ENCODE peak calls at places on chromosome 12, in six cellular contexts. One of them, this sample, is unnamed.

GRCh38 chr12:83052890-83053541 is 366.3 kb downstream of the TMTC2 start:
- DNase-seq in A549: no peak
- DNase-seq in stomach: no peak
- DNase-seq in right lobe of liver: no peak
- DNase-seq in uterus: no peak
- DNase-seq in sigmoid colon: no peak
- DNase-seq in this sample: no peak

GRCh38 chr12:43501705-43502104 is 50.3 kb downstream of the ADAMTS20 start:
- DNase-seq in sigmoid colon: no peak
- DNase-seq in right lobe of liver: no peak
- DNase-seq in uterus: no peak
- DNase-seq in A549: peak; percentile 33
- DNase-seq in stomach: no peak
- DNase-seq in this sample: no peak

GRCh38 chr12:128644664-128645296 is 179.0 kb downstream of the SLC15A4 start:
- DNase-seq in A549: peak; percentile 25
- DNase-seq in uterus: peak; percentile 19
- DNase-seq in sigmoid colon: no peak
- DNase-seq in stomach: peak; percentile 40
- DNase-seq in right lobe of liver: peak; percentile 47
- DNase-seq in this sample: peak; percentile 18

GRCh38 chr12:22395666-22396065 is 61.2 kb upstream of the ST8SIA1 start:
- DNase-seq in stomach: no peak
- DNase-seq in uterus: no peak
- DNase-seq in A549: no peak
- DNase-seq in sigmoid colon: no peak
- DNase-seq in right lobe of liver: no peak
- DNase-seq in this sample: no peak

GRCh38 chr12:25051583-25052190 is 102.8 kb upstream of the BCAT1 start:
- DNase-seq in sigmoid colon: no peak
- DNase-seq in uterus: no peak
- DNase-seq in right lobe of liver: no peak
- DNase-seq in stomach: no peak
- DNase-seq in A549: no peak
- DNase-seq in this sample: no peak

GRCh38 chr12:55842681-55843429 is at the start of gene MMP19:
- DNase-seq in uterus: peak; percentile 80
- DNase-seq in right lobe of liver: no peak
- DNase-seq in sigmoid colon: peak; percentile 76
- DNase-seq in A549: peak; percentile 21
- DNase-seq in stomach: no peak
- DNase-seq in this sample: no peak

GRCh38 chr12:97560766-97561165 is 98.2 kb downstream of the RMST start:
- DNase-seq in right lobe of liver: no peak
- DNase-seq in stomach: no peak
- DNase-seq in uterus: no peak
- DNase-seq in sigmoid colon: no peak
- DNase-seq in A549: no peak
- DNase-seq in this sample: no peak

GRCh38 chr12:99043319-99043914 is 398.3 kb downstream of the APAF1 start:
- DNase-seq in stomach: peak; percentile 61
- DNase-seq in right lobe of liver: peak; percentile 61
- DNase-seq in sigmoid colon: no peak
- DNase-seq in A549: peak; percentile 76
- DNase-seq in uterus: peak; percentile 15
- DNase-seq in this sample: peak; percentile 11

GRCh38 chr12:7959278-7960063 is 23.5 kb upstream of the SLC2A3 start:
- DNase-seq in A549: no peak
- DNase-seq in right lobe of liver: peak; percentile 47
- DNase-seq in sigmoid colon: no peak
- DNase-seq in stomach: no peak
- DNase-seq in uterus: no peak
- DNase-seq in this sample: no peak

GRCh38 chr12:127767631-127768030 is 499.3 kb upstream of the TMEM132C start:
- DNase-seq in stomach: no peak
- DNase-seq in right lobe of liver: no peak
- DNase-seq in sigmoid colon: no peak
- DNase-seq in uterus: no peak
- DNase-seq in A549: no peak
- DNase-seq in this sample: no peak

GRCh38 chr12:2959508-2960431 is 573 bp downstream of the TEAD4 start:
- DNase-seq in stomach: peak; percentile 30
- DNase-seq in uterus: peak; percentile 61
- DNase-seq in sigmoid colon: peak; percentile 77
- DNase-seq in right lobe of liver: no peak
- DNase-seq in A549: peak; percentile 67
- DNase-seq in this sample: peak; percentile 78

GRCh38 chr12:55938826-55939501 is 8.0 kb downstream of the DGKA start:
- DNase-seq in right lobe of liver: no peak
- DNase-seq in A549: no peak
- DNase-seq in uterus: no peak
- DNase-seq in sigmoid colon: no peak
- DNase-seq in stomach: no peak
- DNase-seq in this sample: no peak

GRCh38 chr12:43676183-43676813 is 82.3 kb downstream of the PUS7L start:
- DNase-seq in uterus: no peak
- DNase-seq in A549: peak; percentile 67
- DNase-seq in stomach: no peak
- DNase-seq in sigmoid colon: no peak
- DNase-seq in right lobe of liver: no peak
- DNase-seq in this sample: no peak

GRCh38 chr12:14554281-14555008 is 13.2 kb downstream of the PLBD1 start:
- DNase-seq in stomach: peak; percentile 92
- DNase-seq in sigmoid colon: peak; percentile 87
- DNase-seq in A549: peak; percentile 42
- DNase-seq in uterus: peak; percentile 36
- DNase-seq in right lobe of liver: peak; percentile 66
- DNase-seq in this sample: no peak

GRCh38 chr12:107685360-107686248 is at the start of gene PWP1:
- DNase-seq in stomach: peak; percentile 97
- DNase-seq in right lobe of liver: peak; percentile 96
- DNase-seq in uterus: peak; percentile 91
- DNase-seq in sigmoid colon: peak; percentile 95
- DNase-seq in A549: peak; percentile 97
- DNase-seq in this sample: peak; percentile 85

GRCh38 chr12:48995061-48995879 is 3.9 kb downstream of the DDN start:
- DNase-seq in A549: peak; percentile 89
- DNase-seq in stomach: peak; percentile 86
- DNase-seq in right lobe of liver: peak; percentile 77
- DNase-seq in uterus: peak; percentile 61
- DNase-seq in sigmoid colon: peak; percentile 89
- DNase-seq in this sample: peak; percentile 100

GRCh38 chr12:4786795-4787194 is 66.6 kb downstream of the GALNT8 start:
- DNase-seq in uterus: no peak
- DNase-seq in sigmoid colon: no peak
- DNase-seq in right lobe of liver: no peak
- DNase-seq in stomach: no peak
- DNase-seq in A549: no peak
- DNase-seq in this sample: no peak

GRCh38 chr12:14264777-14265176 is 100.7 kb upstream of the ATF7IP start:
- DNase-seq in stomach: no peak
- DNase-seq in A549: no peak
- DNase-seq in right lobe of liver: no peak
- DNase-seq in sigmoid colon: no peak
- DNase-seq in uterus: no peak
- DNase-seq in this sample: no peak

GRCh38 chr12:72072613-72073212 is 134.1 kb downstream of the TPH2 start:
- DNase-seq in sigmoid colon: no peak
- DNase-seq in right lobe of liver: no peak
- DNase-seq in uterus: no peak
- DNase-seq in stomach: no peak
- DNase-seq in A549: no peak
- DNase-seq in this sample: no peak

GRCh38 chr12:10113920-10114319 is 15.1 kb upstream of the CLEC1A start:
- DNase-seq in A549: no peak
- DNase-seq in sigmoid colon: no peak
- DNase-seq in right lobe of liver: no peak
- DNase-seq in stomach: no peak
- DNase-seq in uterus: no peak
- DNase-seq in this sample: no peak

GRCh38 chr12:45596366-45596765 is 133.1 kb upstream of the ARID2 start:
- DNase-seq in A549: no peak
- DNase-seq in sigmoid colon: no peak
- DNase-seq in right lobe of liver: no peak
- DNase-seq in stomach: no peak
- DNase-seq in uterus: no peak
- DNase-seq in this sample: no peak

GRCh38 chr12:30996752-30997151 is 70.2 kb downstream of the TSPAN11 start:
- DNase-seq in right lobe of liver: no peak
- DNase-seq in A549: no peak
- DNase-seq in stomach: no peak
- DNase-seq in sigmoid colon: no peak
- DNase-seq in uterus: no peak
- DNase-seq in this sample: no peak

GRCh38 chr12:92452763-92453162 is 250.0 kb upstream of the PLEKHG7 start:
- DNase-seq in A549: no peak
- DNase-seq in stomach: no peak
- DNase-seq in uterus: no peak
- DNase-seq in sigmoid colon: no peak
- DNase-seq in right lobe of liver: no peak
- DNase-seq in this sample: no peak

GRCh38 chr12:70664463-70664862 is 27.2 kb upstream of the PTPRB start:
- DNase-seq in stomach: no peak
- DNase-seq in right lobe of liver: no peak
- DNase-seq in A549: no peak
- DNase-seq in uterus: no peak
- DNase-seq in sigmoid colon: no peak
- DNase-seq in this sample: peak; percentile 7

GRCh38 chr12:56954057-56954577 is 3.3 kb downstream of the RDH16 start:
- DNase-seq in right lobe of liver: no peak
- DNase-seq in stomach: no peak
- DNase-seq in uterus: no peak
- DNase-seq in sigmoid colon: no peak
- DNase-seq in A549: no peak
- DNase-seq in this sample: no peak

GRCh38 chr12:91983935-91984334 is 161.7 kb downstream of the BTG1 start:
- DNase-seq in sigmoid colon: no peak
- DNase-seq in A549: no peak
- DNase-seq in right lobe of liver: no peak
- DNase-seq in stomach: no peak
- DNase-seq in uterus: no peak
- DNase-seq in this sample: no peak

GRCh38 chr12:89432396-89432795 is 80.1 kb upstream of the DUSP6 start:
- DNase-seq in right lobe of liver: no peak
- DNase-seq in sigmoid colon: no peak
- DNase-seq in stomach: no peak
- DNase-seq in uterus: no peak
- DNase-seq in A549: no peak
- DNase-seq in this sample: no peak

GRCh38 chr12:46788247-46788887 is 37.4 kb downstream of the SLC38A4 start:
- DNase-seq in sigmoid colon: no peak
- DNase-seq in uterus: no peak
- DNase-seq in right lobe of liver: no peak
- DNase-seq in stomach: no peak
- DNase-seq in A549: no peak
- DNase-seq in this sample: no peak
- TF ChIP-seq POLR2A in sigmoid colon: no peak
- TF ChIP-seq POLR2A in uterus: no peak
- TF ChIP-seq POLR2A in right lobe of liver: no peak
- TF ChIP-seq POLR2A in stomach: no peak
- TF ChIP-seq POLR2A in A549: no peak
- TF ChIP-seq POLR2A in this sample: no peak

GRCh38 chr12:11729439-11730150 is 80.1 kb downstream of the ETV6 start:
- DNase-seq in uterus: no peak
- DNase-seq in right lobe of liver: no peak
- DNase-seq in stomach: no peak
- DNase-seq in A549: no peak
- DNase-seq in sigmoid colon: no peak
- DNase-seq in this sample: no peak
- TF ChIP-seq POLR2A in uterus: no peak
- TF ChIP-seq POLR2A in right lobe of liver: no peak
- TF ChIP-seq POLR2A in stomach: no peak
- TF ChIP-seq POLR2A in A549: no peak
- TF ChIP-seq POLR2A in sigmoid colon: no peak
- TF ChIP-seq POLR2A in this sample: no peak

GRCh38 chr12:28767836-28768348 is 381.2 kb upstream of the FAR2 start:
- DNase-seq in uterus: no peak
- DNase-seq in sigmoid colon: no peak
- DNase-seq in stomach: no peak
- DNase-seq in right lobe of liver: no peak
- DNase-seq in A549: no peak
- DNase-seq in this sample: no peak

GRCh38 chr12:28771961-28772360 is 377.1 kb upstream of the FAR2 start:
- DNase-seq in right lobe of liver: no peak
- DNase-seq in uterus: no peak
- DNase-seq in stomach: no peak
- DNase-seq in sigmoid colon: no peak
- DNase-seq in A549: no peak
- DNase-seq in this sample: no peak

GRCh38 chr12:28766398-28766797 is 382.7 kb upstream of the FAR2 start:
- DNase-seq in A549: no peak
- DNase-seq in right lobe of liver: no peak
- DNase-seq in sigmoid colon: no peak
- DNase-seq in uterus: no peak
- DNase-seq in stomach: no peak
- DNase-seq in this sample: no peak

GRCh38 chr12:28775556-28775955 is 373.5 kb upstream of the FAR2 start:
- DNase-seq in stomach: no peak
- DNase-seq in uterus: no peak
- DNase-seq in sigmoid colon: no peak
- DNase-seq in right lobe of liver: no peak
- DNase-seq in A549: no peak
- DNase-seq in this sample: no peak

GRCh38 chr12:28770329-28770728 is 378.7 kb upstream of the FAR2 start:
- DNase-seq in uterus: peak; percentile 34
- DNase-seq in stomach: peak; percentile 27
- DNase-seq in right lobe of liver: no peak
- DNase-seq in sigmoid colon: no peak
- DNase-seq in A549: peak; percentile 7
- DNase-seq in this sample: no peak
- TF ChIP-seq POLR2A in uterus: no peak
- TF ChIP-seq POLR2A in stomach: no peak
- TF ChIP-seq POLR2A in right lobe of liver: no peak
- TF ChIP-seq POLR2A in sigmoid colon: no peak
- TF ChIP-seq POLR2A in A549: no peak
- TF ChIP-seq POLR2A in this sample: no peak

GRCh38 chr12:95003921-95004272 is 400 bp upstream of the NDUFA12 start:
- DNase-seq in uterus: no peak
- DNase-seq in right lobe of liver: no peak
- DNase-seq in stomach: no peak
- DNase-seq in sigmoid colon: no peak
- DNase-seq in A549: no peak
- DNase-seq in this sample: no peak

GRCh38 chr12:95002754-95003153 is 743 bp downstream of the NDUFA12 start:
- DNase-seq in A549: no peak
- DNase-seq in right lobe of liver: no peak
- DNase-seq in stomach: no peak
- DNase-seq in uterus: no peak
- DNase-seq in sigmoid colon: no peak
- DNase-seq in this sample: no peak

GRCh38 chr12:95004610-95005009 is 1.1 kb upstream of the NDUFA12 start:
- DNase-seq in A549: no peak
- DNase-seq in right lobe of liver: no peak
- DNase-seq in sigmoid colon: no peak
- DNase-seq in uterus: no peak
- DNase-seq in stomach: no peak
- DNase-seq in this sample: no peak

GRCh38 chr12:95006206-95006605 is 2.7 kb upstream of the NDUFA12 start:
- DNase-seq in right lobe of liver: no peak
- DNase-seq in sigmoid colon: no peak
- DNase-seq in uterus: no peak
- DNase-seq in stomach: no peak
- DNase-seq in A549: no peak
- DNase-seq in this sample: no peak

GRCh38 chr12:95003213-95003920 is at the start of gene NDUFA12:
- DNase-seq in A549: peak; percentile 98
- DNase-seq in uterus: peak; percentile 93
- DNase-seq in right lobe of liver: peak; percentile 95
- DNase-seq in sigmoid colon: peak; percentile 97
- DNase-seq in stomach: peak; percentile 96
- DNase-seq in this sample: peak; percentile 77
- TF ChIP-seq POLR2A in A549: peak; percentile 95
- TF ChIP-seq POLR2A in uterus: peak; percentile 56
- TF ChIP-seq POLR2A in right lobe of liver: peak; percentile 74
- TF ChIP-seq POLR2A in sigmoid colon: peak; percentile 72
- TF ChIP-seq POLR2A in stomach: no peak
- TF ChIP-seq POLR2A in this sample: peak; percentile 86

This sample was measured in H54.